ENCODE peak calls at places on chromosomes 11 and 22, in seven cellular contexts. J is IMR-90; K is stimulated activated CD8-positive, alpha-beta memory T cell treated with anti-CD3 and anti-CD28 coated beads, Interleukin-4, amount 100 ng/mL, for 1 hour; O is HFFc6; N is psoas muscle; Y is Daoy; D is T-cell. U is an unnamed sample.
A peak's percentile ranks its signal among the peaks of the same experiment; 100 is the strongest.

GRCh38 chr11:66454253-66454652 is 12.5 kb upstream of the PELI3 start:
- DNase-seq in O (no peak), N (no peak), K (no peak), Y (peak; percentile 25), D (no peak), J (no peak), U (no peak)

GRCh38 chr22:48534395-48534958 is 1293.2 kb downstream of the BRD1 start:
- DNase-seq in D (no peak), O (no peak), K (no peak), Y (no peak), J (no peak), N (no peak), U (peak; percentile 14)

GRCh38 chr22:43669190-43669589 is 142.9 kb downstream of the EFCAB6 start:
- DNase-seq in O (no peak), Y (no peak), K (no peak), N (no peak), J (no peak), D (no peak), U (no peak)

GRCh38 chr22:43883012-43883661 is 8.7 kb downstream of the PNPLA5 start:
- DNase-seq in J (peak; percentile 81), Y (peak; percentile 74), K (no peak), N (peak; percentile 36), O (peak; percentile 73), D (no peak), U (peak; percentile 73)

GRCh38 chr11:121886005-121886739 is 229.8 kb downstream of the BLID start:
- DNase-seq in K (no peak), J (no peak), Y (no peak), N (peak; percentile 66), O (no peak), D (no peak), U (no peak)

GRCh38 chr22:36201630-36202312 is at the start of gene APOL4:
- DNase-seq in D (no peak), J (no peak), O (no peak), Y (no peak), K (no peak), N (peak; percentile 91), U (no peak)

GRCh38 chr11:118799372-118799771 is 8.4 kb upstream of the DDX6 start:
- DNase-seq in K (no peak), J (no peak), D (no peak), N (no peak), Y (no peak), O (no peak), U (no peak)

GRCh38 chr11:99325807-99326206 is 305.1 kb downstream of the CNTN5 start:
- DNase-seq in D (no peak), Y (peak; percentile 12), N (no peak), K (no peak), J (peak; percentile 89), O (no peak), U (peak; percentile 0)

GRCh38 chr11:100010393-100010792 is 676.7 kb upstream of the ARHGAP42 start:
- DNase-seq in O (no peak), K (no peak), N (no peak), D (no peak), Y (no peak), J (no peak), U (no peak)

GRCh38 chr11:47586456-47586855 is at the start of gene FAM180B:
- DNase-seq in Y (no peak), K (no peak), J (no peak), D (no peak), N (no peak), O (no peak), U (no peak)

GRCh38 chr11:48005133-48005532 is 24.8 kb downstream of the PTPRJ start:
- DNase-seq in D (peak; percentile 24), O (no peak), K (no peak), Y (no peak), N (no peak), J (no peak), U (no peak)

GRCh38 chr11:132054822-132055221 is 684.4 kb downstream of the NTM start:
- DNase-seq in O (peak; percentile 89), N (no peak), Y (peak; percentile 93), K (no peak), J (peak; percentile 89), D (no peak), U (peak; percentile 33)